ENCODE peak calls at places on chromosomes 4 and X, in four cellular contexts. D, N, Q and S are unnamed samples.

GRCh38 chr4:120826853-120827252 is 95.7 kb downstream of the PRDM5 start:
- DNase-seq in Q (no peak), N (no peak), D (no peak), S (no peak)

GRCh38 chr4:172095161-172095560 is 282.0 kb downstream of the GALNTL6 start:
- DNase-seq in D (no peak), Q (no peak), N (no peak), S (no peak)

GRCh38 chr4:41548305-41548704 is 10.3 kb downstream of the LIMCH1 start:
- DNase-seq in D (no peak), Q (no peak), N (no peak), S (no peak)

GRCh38 chr4:184329235-184330007 is 111.7 kb upstream of the ENPP6 start:
- DNase-seq in D (no peak), Q (no peak), N (no peak), S (no peak)

GRCh38 chr4:181647396-181648107 is 595.6 kb upstream of the TENM3 start:
- DNase-seq in Q (no peak), N (no peak), D (no peak), S (no peak)

GRCh38 chr4:53928825-53929224 is 135.6 kb downstream of the CHIC2 start:
- DNase-seq in N (no peak), D (no peak), Q (no peak), S (no peak)

GRCh38 chrX:15946783-15947550 is 92.4 kb upstream of the AP1S2 start:
- DNase-seq in D (peak; percentile 5), Q (no peak), N (no peak), S (no peak)

GRCh38 chr4:185382754-185383153 is 13.0 kb downstream of the LRP2BP start:
- DNase-seq in D (no peak), Q (no peak), N (no peak), S (no peak)

GRCh38 chr4:149765630-149766029 is 50.0 kb downstream of the IQCM start:
- DNase-seq in Q (no peak), D (no peak), N (no peak), S (peak; percentile 76)

GRCh38 chr4:101039367-101039766 is 308.0 kb downstream of the PPP3CA start:
- DNase-seq in N (no peak), D (no peak), Q (no peak), S (no peak)

GRCh38 chr4:6633091-6633906 is 7.2 kb upstream of the MRFAP1 start:
- DNase-seq in Q (no peak), N (no peak), D (peak; percentile 47), S (peak; percentile 76)

GRCh38 chrX:124836786-124837185 is 482.9 kb upstream of the TEX13C start:
- DNase-seq in N (no peak), Q (no peak), D (no peak), S (no peak)

GRCh38 chr4:138062929-138063328 is 179.2 kb downstream of the SLC7A11 start:
- DNase-seq in D (no peak), Q (no peak), N (no peak), S (no peak)

GRCh38 chr4:184163813-184164212 is 53.9 kb downstream of the ENPP6 start:
- DNase-seq in N (no peak), Q (peak; percentile 30), D (peak; percentile 49), S (peak; percentile 67)

GRCh38 chrX:100710816-100711215 is 21.1 kb downstream of the SYTL4 start:
- DNase-seq in N (no peak), D (no peak), Q (no peak), S (no peak)

GRCh38 chrX:129982300-129983246 is at the start of gene BCORL1:
- DNase-seq in Q (peak; percentile 86), N (peak; percentile 66), D (peak; percentile 95), S (peak; percentile 72)

GRCh38 chr4:114659386-114660008 is 60.9 kb downstream of the UGT8 start:
- DNase-seq in N (peak; percentile 32), D (peak; percentile 59), Q (peak; percentile 10), S (peak; percentile 11)

GRCh38 chr4:8247047-8247930 is 22.3 kb upstream of the HTRA3 start:
- DNase-seq in Q (no peak), D (no peak), N (no peak), S (no peak)

GRCh38 chr4:1099684-1100335 is 13.6 kb downstream of the RNF212 start:
- DNase-seq in D (no peak), Q (no peak), N (no peak), S (no peak)

GRCh38 chr4:109041463-109041862 is 261.0 kb downstream of the COL25A1 start:
- DNase-seq in D (no peak), N (no peak), Q (no peak), S (no peak)

GRCh38 chr4:83285022-83285387 is 407 bp upstream of the COQ2 start:
- DNase-seq in N (no peak), Q (no peak), D (peak; percentile 47), S (peak; percentile 66)

GRCh38 chr4:105061720-105062119 is 85.0 kb upstream of the TET2 start:
- DNase-seq in N (no peak), D (no peak), Q (no peak), S (no peak)

GRCh38 chr4:25095756-25096552 is 64.3 kb downstream of the SEPSECS start:
- DNase-seq in N (no peak), Q (no peak), D (no peak), S (no peak)

GRCh38 chr4:42399393-42399792 is 2.1 kb downstream of the SHISA3 start:
- DNase-seq in Q (no peak), N (no peak), D (no peak), S (no peak)

GRCh38 chr4:36348403-36348938 is 67.1 kb downstream of the DTHD1 start:
- DNase-seq in D (no peak), Q (peak; percentile 10), N (peak; percentile 66), S (peak; percentile 50)

GRCh38 chr4:156109943-156110925 is 156.6 kb upstream of the CTSO start:
- DNase-seq in N (no peak), D (peak; percentile 1), Q (no peak), S (peak; percentile 3)

GRCh38 chr4:51831133-51831532 is 11.8 kb upstream of the DCUN1D4 start:
- DNase-seq in D (peak; percentile 72), N (no peak), Q (no peak), S (peak; percentile 58)

DNA sequence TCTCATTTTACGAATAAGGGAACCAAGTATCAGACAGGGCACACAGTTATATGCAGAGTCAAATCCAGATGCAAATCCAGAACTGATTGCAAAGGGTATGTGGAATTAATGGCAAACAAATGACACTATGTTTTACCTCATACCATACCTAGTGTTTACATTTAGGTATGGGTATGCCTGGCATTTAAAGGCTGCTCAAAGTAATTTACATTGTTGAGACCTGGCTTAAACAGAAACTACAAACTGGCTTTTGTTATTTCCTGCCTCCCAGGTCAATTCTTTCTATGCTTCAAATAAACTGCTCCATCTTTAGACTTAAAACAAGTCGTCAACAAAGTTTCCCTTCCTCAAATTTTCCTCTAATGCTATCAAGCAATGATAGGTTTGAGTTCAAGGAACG is 33.7 kb downstream of the ANKRD17 start:
- DNase-seq in Q (no peak), D (no peak), N (no peak), S (no peak)
- TF ChIP-seq SPI1 in Q (peak; percentile 58), D (no peak), N (peak; percentile 17), S (no peak)

GRCh38 chrX:39519213-39519544 is 578.6 kb downstream of the BCOR start:
- DNase-seq in N (no peak), D (no peak), Q (no peak), S (no peak)
- TF ChIP-seq SPI1 in N (no peak), D (no peak), Q (no peak), S (no peak)

GRCh38 chrX:47828984-47829383 is 7.7 kb upstream of the ZNF81 start:
- DNase-seq in Q (no peak), N (no peak), D (no peak), S (no peak)

GRCh38 chrX:47836164-47837072 is at the start of gene ZNF81:
- DNase-seq in N (peak; percentile 91), Q (peak; percentile 40), D (peak; percentile 98), S (peak; percentile 96)

DNA sequence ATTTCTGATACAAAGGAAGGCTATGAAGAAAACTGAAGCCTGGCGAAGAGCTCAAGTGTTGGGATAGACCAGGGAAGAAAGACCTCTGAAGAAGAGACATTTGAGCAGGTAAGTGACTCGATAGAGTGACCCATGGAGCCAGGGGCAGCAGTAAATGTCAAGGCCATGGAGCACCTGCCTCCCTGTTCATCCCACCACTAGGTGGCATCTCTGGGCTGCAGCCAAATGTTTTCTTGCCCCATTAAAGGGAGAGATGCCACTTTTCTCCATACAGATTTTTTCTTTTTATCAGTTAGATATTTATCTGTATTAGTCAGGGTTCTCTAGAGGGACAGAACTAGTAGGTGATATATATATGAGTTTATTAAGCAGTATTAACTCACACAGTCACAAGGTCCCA is 4.9 kb upstream of the ZNF81 start:
- DNase-seq in D (peak; percentile 67), Q (no peak), N (no peak), S (no peak)
- TF ChIP-seq SPI1 in D (no peak), Q (no peak), N (no peak), S (no peak)

GRCh38 chrX:119757979-119758681 is at the start of gene SOWAHD:
- DNase-seq in N (no peak), Q (no peak), D (peak; percentile 32), S (peak; percentile 90)
- TF ChIP-seq SPI1 in N (no peak), Q (no peak), D (peak; percentile 4), S (peak; percentile 67)

DNA sequence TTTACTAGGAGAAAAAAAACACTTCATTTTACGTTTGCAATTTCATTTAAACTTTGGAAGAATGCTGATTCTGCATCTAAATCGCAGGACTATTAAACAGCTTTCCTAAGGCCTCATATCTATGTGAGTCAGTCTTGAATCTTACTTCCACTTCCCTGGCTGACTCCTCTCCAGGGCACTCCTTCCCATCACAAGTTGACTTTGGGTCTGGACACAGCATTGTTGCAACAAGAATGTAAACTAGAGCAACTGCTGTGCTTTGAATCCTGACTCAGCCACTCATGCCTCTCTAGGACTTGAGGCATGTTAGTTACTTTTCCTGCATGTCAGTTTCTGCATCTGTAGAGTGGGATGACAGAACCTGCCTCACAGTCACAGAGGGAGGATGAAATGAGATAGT is 413.8 kb downstream of the FAT4 start:
- DNase-seq in Q (no peak), N (no peak), D (no peak), S (no peak)
- TF ChIP-seq SPI1 in Q (no peak), N (no peak), D (no peak), S (no peak)

DNA sequence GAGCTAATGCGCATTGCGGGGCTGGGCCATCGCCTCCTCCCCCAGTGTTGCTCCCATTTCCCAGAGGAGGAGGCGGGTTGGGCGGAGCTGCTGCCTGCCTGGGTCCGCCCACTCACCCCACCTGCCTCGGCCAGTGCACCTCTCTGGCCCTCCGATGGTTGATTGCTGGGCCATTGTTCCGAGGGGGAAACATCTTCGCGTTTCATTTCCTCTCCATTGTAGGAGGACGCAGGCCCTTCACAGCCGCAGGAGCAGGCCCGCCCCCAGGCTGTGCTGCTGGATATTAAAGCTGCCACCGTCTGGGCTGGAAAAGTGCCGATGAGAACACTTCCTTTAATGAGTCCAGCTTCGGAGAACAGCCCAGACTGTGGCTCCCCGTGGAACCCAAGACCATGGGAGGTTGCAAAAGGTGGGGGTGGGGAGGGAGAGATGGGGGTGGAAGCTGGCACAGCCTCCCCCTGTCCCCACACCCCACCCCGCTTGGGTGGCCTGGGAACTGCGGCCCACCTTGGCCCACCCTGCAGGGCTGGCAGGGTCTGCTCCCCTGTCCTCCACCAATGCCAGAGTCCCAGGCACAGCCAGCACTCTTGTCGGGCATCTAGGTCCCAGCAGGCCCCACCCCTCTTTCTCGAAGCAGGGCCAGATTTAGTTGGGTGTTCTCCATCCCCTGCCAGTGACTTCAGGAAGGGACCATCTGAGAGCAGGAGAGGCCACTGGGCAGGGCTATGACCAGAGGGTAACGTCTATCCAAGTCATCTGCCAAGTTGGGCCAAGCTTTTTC is 96.6 kb downstream of the ADRA2C start:
- DNase-seq in D (peak; percentile 16), Q (no peak), N (no peak), S (no peak)
- TF ChIP-seq SPI1 in D (no peak), Q (no peak), N (no peak), S (no peak)